ENCODE peak calls at places on chromosomes 3 and 15, in four cellular contexts. C is lower leg skin, R is HCT116, E is tibial nerve. G is an unnamed sample.

GRCh38 chr15:25930931-25931330 is 67.8 kb upstream of the ATP10A start:
- DNase-seq in C (no peak), R (no peak), E (no peak), G (no peak)

GRCh38 chr3:186021673-186022362 is 84.0 kb upstream of the TRA2B start:
- DNase-seq in C (peak), R (no peak), E (no peak), G (no peak)

GRCh38 chr15:100968043-100968966 is 49.1 kb downstream of the LRRK1 start:
- DNase-seq in C (no peak), R (no peak), E (no peak), G (no peak)

GRCh38 chr15:74227968-74228722 is 8.0 kb upstream of the CCDC33 start:
- DNase-seq in C (no peak), R (no peak), E (no peak), G (no peak)

GRCh38 chr3:16836505-16837237 is 48.1 kb upstream of the PLCL2 start:
- DNase-seq in C (no peak), R (no peak), E (no peak), G (no peak)

GRCh38 chr15:77599899-77600298 is 32.8 kb downstream of the LINGO1 start:
- DNase-seq in C (no peak), R (peak), E (no peak), G (no peak)

GRCh38 chr3:144273611-144274010 is 302.0 kb downstream of the DIPK2A start:
- DNase-seq in C (no peak), R (no peak), E (no peak), G (no peak)

GRCh38 chr3:59084598-59084997 is 34.8 kb upstream of the CFAP20DC start:
- DNase-seq in C (no peak), R (no peak), E (no peak), G (no peak)

GRCh38 chr15:48336940-48337339 is 5.7 kb downstream of the DUT start:
- DNase-seq in C (no peak), R (peak), E (no peak), G (no peak)

GRCh38 chr3:32186097-32186496 is 52.4 kb upstream of the CMTM8 start:
- DNase-seq in C (no peak), R (no peak), E (no peak), G (no peak)

GRCh38 chr3:32184187-32184730 is 54.2 kb upstream of the CMTM8 start:
- DNase-seq in C (no peak), R (no peak), E (no peak), G (no peak)

GRCh38 chr3:32193101-32193500 is 45.4 kb upstream of the CMTM8 start:
- DNase-seq in C (no peak), R (no peak), E (no peak), G (no peak)

GRCh38 chr3:32194653-32195052 is 43.8 kb upstream of the CMTM8 start:
- DNase-seq in C (no peak), R (no peak), E (no peak), G (no peak)

DNA sequence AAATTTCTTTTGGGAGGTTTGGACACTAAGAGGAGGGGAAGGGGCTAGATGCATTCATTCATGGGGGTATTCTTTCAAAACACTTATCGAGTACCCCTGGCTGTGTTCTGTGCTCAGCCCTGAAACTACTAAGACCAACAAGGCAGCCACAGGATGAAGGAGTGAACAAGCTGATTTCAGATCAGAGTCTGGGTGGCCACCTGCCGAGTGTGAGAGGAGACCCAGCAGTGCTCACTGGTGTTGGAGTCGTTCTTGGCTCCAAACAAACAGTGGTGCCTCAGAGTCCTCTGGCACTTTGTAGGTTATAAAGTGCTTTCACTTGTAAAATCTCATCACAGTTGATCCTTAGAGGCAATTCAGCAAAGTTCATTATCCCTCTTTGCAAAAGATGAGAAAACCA is 48.8 kb upstream of the CMTM8 start:
- DNase-seq in C (no peak), R (no peak), E (no peak), G (no peak)
- TF ChIP-seq POLR2A in C (no peak), R (no peak), E (no peak), G (no peak)

GRCh38 chr15:56064152-56064551 is 70.7 kb upstream of the NEDD4 start:
- DNase-seq in C (no peak), R (no peak), E (no peak), G (no peak)
- TF ChIP-seq POLR2A in C (no peak), R (no peak), E (no peak), G (no peak)

DNA sequence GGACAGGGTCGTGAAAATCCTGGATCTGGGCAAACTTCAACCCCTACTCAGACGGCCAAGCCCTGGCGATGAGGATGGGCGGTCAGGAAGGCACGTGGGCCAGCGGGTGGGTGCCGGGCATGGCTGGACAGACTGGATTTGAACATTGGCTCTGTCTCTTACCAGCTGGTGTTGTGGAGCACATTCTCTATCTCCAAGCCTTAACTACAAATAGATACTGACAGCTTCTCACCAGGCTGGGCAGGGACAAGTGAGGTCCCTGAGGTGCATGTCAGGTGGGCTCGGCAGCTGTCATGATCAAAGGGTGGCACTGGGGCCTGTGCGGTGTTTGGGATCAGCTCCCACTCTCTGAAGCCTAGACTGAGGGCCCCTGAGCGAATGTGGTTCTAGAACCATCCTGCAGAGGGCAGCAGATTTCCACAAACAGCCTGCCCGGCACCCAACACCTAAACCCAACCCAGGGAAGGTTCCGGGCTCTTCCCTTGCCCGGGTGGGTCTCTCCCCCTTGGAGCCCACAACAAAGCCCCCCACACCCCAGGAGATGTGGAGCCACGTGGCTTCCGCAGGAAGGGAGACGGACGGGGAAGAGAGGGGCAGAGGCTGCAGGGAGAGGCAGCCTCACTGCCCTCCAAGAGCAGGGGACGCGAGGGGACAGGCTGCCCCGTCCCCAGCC is 58.4 kb downstream of the RGMA start:
- DNase-seq in C (peak), R (peak), E (peak), G (peak)
- TF ChIP-seq POLR2A in C (no peak), R (no peak), E (no peak), G (no peak)

GRCh38 chr3:22490747-22491146 is 712.4 kb upstream of the UBE2E2 start:
- DNase-seq in C (no peak), R (no peak), E (no peak), G (no peak)
- TF ChIP-seq POLR2A in C (no peak), R (no peak), E (no peak), G (no peak)

DNA sequence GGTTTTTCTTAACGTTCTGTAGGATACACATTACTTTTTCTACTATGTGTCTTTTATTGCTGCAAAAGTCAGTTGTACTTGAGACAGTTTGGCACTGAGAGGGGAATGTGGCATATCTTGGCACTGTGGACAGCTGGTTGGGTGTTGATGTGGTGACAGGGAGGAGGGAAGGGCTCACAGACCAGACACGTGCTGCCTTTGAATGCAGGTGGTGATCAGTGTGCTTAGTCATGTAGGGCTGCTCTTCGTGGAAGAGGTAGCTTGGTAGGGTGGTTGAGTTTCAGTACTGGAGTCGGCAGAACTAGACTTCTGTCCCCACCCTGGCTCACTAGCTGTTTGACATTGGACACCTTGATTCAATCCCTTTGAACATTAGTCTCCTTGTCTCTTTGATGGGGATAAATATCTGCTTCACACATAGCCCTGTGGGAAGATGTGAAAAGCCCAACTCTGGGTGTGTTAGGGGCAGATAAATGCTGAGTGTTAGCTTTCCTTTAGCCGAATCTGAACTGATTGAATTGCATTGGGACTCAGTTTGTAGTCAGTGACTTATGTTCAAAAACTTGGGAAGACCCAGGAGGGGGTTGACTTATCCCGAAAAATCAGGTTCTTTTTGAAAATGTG is 108.4 kb downstream of the PTPRG start:
- DNase-seq in C (no peak), R (no peak), E (no peak), G (peak)
- TF ChIP-seq POLR2A in C (no peak), R (no peak), E (no peak), G (no peak)

GRCh38 chr15:75736256-75736655 is 23.6 kb upstream of the CSPG4 start:
- DNase-seq in C (peak), R (no peak), E (no peak), G (no peak)

GRCh38 chr15:75733761-75734651 is 21.4 kb upstream of the CSPG4 start:
- DNase-seq in C (no peak), R (no peak), E (no peak), G (no peak)

GRCh38 chr15:75739791-75740190 is 27.1 kb upstream of the CSPG4 start:
- DNase-seq in C (no peak), R (no peak), E (no peak), G (no peak)

GRCh38 chr15:75732809-75733451 is 20.3 kb upstream of the CSPG4 start:
- DNase-seq in C (peak), R (peak), E (peak), G (peak)

DNA sequence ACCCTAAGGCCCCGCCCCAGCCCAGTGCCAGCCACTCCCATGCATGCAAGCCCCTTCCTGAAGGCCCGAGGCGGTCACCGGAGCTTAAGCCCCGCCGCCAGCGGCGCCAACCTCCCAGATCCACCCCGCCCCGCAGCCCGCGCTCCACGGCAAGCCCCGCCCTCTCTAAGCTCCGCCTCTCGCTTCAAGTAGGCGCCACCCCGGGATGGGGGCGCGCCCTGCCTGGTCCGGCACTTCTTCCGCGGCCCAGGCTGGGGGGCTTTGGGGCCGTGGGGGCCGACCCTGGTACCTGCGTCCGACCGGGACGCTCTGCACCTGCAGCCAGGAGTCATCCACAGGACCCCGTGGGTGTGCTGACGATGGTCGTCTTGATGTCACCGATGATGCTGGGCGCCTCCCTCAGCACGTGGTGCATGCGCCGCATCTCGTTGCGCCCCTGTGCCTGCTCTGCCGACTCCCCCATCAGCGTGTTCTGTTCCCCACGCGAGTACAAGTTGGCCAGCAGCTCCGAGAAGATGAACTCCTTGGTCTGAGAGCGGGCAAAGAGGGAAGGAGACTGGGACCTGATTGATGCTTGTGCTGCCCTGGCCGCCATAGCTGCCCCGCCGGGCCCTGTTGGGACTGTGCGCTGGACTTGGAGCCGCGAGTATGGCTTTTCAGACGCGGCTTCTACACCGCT is 26.1 kb upstream of the CSPG4 start:
- DNase-seq in C (peak), R (peak), E (peak), G (peak)
- TF ChIP-seq POLR2A in C (no peak), R (no peak), E (peak), G (no peak)

DNA sequence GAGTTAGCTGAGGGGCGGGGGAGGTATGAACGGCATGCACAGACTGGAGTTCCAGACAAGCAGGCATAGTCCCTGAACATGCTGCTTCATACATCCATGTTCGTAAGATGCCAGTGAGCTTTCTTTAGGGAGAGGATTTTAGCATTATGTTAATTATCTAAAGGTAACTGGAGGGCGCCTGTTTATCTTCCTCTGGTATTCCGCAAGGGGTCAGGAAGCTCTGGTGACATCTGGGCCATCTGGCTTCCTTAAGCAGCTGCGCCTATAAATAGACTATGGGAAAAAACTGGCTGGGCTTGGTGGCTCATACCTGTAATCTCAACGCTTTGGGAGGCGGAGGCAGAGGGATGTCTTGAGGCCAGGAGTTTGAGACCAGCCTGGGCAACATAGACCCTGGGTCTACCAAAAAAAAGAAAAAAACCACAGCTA is 1.5 kb upstream of the FBXO22 start:
- DNase-seq in C (no peak), R (no peak), E (no peak), G (no peak)
- TF ChIP-seq POLR2A in C (no peak), R (no peak), E (no peak), G (no peak)

DNA sequence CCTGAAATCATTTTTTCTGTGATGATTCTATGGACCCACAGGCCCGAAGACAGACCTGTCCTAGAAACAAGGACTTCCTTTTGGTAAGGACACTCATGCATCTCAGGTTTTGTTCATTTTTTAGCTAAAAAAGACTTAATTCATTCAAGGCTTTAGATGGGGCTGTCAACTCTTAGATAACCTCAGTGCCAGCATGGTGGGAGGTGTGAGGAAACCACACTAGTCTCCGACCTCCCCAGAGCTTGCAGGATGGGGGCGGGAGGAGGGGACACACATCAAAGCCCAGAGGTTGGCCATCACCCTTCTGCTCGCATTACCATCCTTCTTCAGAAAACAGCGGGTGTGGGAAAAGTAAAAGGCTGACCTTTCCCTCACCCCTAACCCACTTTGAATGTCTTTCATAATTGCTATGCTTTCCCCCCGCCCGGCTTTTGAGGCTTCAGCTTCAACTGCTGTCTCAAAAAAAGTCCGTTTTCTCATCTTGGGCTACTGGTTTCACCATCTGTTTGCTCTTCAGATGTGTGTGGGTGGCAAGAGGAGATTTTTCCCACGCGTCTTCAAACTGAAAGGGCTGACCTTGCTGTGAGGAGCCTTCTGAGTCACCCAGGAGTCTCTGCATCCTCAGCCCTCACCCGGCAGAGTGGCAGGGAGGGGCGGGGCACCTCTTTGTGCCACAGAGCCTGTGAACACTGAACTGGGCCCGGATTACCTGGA is 27.6 kb upstream of the CXCR6 start:
- DNase-seq in C (peak), R (peak), E (no peak), G (peak)
- TF ChIP-seq POLR2A in C (no peak), R (no peak), E (no peak), G (no peak)

GRCh38 chr15:92161039-92161670 is 232.5 kb upstream of the ST8SIA2 start:
- DNase-seq in C (no peak), R (no peak), E (no peak), G (peak)
- TF ChIP-seq POLR2A in C (no peak), R (no peak), E (no peak), G (no peak)

G was measured in GM12892.